ENCODE peak calls at places on chromosome 21, in ten cellular contexts. One of them, this sample, is unnamed.

GRCh38 chr21:45995686-45996179 is 14.2 kb downstream of the COL6A1 start:
- DNase-seq in T follicular helper cell: no peak
- DNase-seq in stimulated activated naive B cell treated with anti-CD40 and anti-IgM and Interleukin-4, amounts not matched to agents 10 μg/mL and 1 μg/mL and 100 μg/mL, for 72 hours: no peak
- DNase-seq in GM06990: no peak
- DNase-seq in CD8-positive, alpha-beta T cell: no peak
- DNase-seq in stimulated activated CD8-positive, alpha-beta memory T cell treated with anti-CD3 and anti-CD28 coated beads, Interleukin-7, amount 100 ng/mL, for 4 hours: no peak
- DNase-seq in HFF-Myc: no peak
- DNase-seq in lung microvascular endothelial cell: no peak
- DNase-seq in Peyer's patch: peak
- DNase-seq in activated CD8-positive, alpha-beta memory T cell treated with anti-CD3 and anti-CD28 coated beads for 4 hours: no peak
- DNase-seq in this sample: peak

GRCh38 chr21:20997633-20998455 is at the start of gene NCAM2:
- DNase-seq in T follicular helper cell: peak
- DNase-seq in stimulated activated naive B cell treated with anti-CD40 and anti-IgM and Interleukin-4, amounts not matched to agents 10 μg/mL and 1 μg/mL and 100 μg/mL, for 72 hours: peak
- DNase-seq in GM06990: peak
- DNase-seq in CD8-positive, alpha-beta T cell: peak
- DNase-seq in stimulated activated CD8-positive, alpha-beta memory T cell treated with anti-CD3 and anti-CD28 coated beads, Interleukin-7, amount 100 ng/mL, for 4 hours: peak
- DNase-seq in HFF-Myc: peak
- DNase-seq in lung microvascular endothelial cell: peak
- DNase-seq in Peyer's patch: no peak
- DNase-seq in activated CD8-positive, alpha-beta memory T cell treated with anti-CD3 and anti-CD28 coated beads for 4 hours: peak
- DNase-seq in this sample: no peak

GRCh38 chr21:43884861-43885370 is 19.9 kb downstream of the AGPAT3 start:
- DNase-seq in T follicular helper cell: no peak
- DNase-seq in stimulated activated naive B cell treated with anti-CD40 and anti-IgM and Interleukin-4, amounts not matched to agents 10 μg/mL and 1 μg/mL and 100 μg/mL, for 72 hours: no peak
- DNase-seq in GM06990: no peak
- DNase-seq in CD8-positive, alpha-beta T cell: no peak
- DNase-seq in stimulated activated CD8-positive, alpha-beta memory T cell treated with anti-CD3 and anti-CD28 coated beads, Interleukin-7, amount 100 ng/mL, for 4 hours: no peak
- DNase-seq in HFF-Myc: no peak
- DNase-seq in lung microvascular endothelial cell: no peak
- DNase-seq in Peyer's patch: no peak
- DNase-seq in activated CD8-positive, alpha-beta memory T cell treated with anti-CD3 and anti-CD28 coated beads for 4 hours: no peak
- DNase-seq in this sample: no peak

GRCh38 chr21:25735895-25736597 is 1.3 kb downstream of the GABPA start:
- DNase-seq in T follicular helper cell: no peak
- DNase-seq in stimulated activated naive B cell treated with anti-CD40 and anti-IgM and Interleukin-4, amounts not matched to agents 10 μg/mL and 1 μg/mL and 100 μg/mL, for 72 hours: no peak
- DNase-seq in GM06990: no peak
- DNase-seq in CD8-positive, alpha-beta T cell: no peak
- DNase-seq in stimulated activated CD8-positive, alpha-beta memory T cell treated with anti-CD3 and anti-CD28 coated beads, Interleukin-7, amount 100 ng/mL, for 4 hours: no peak
- DNase-seq in HFF-Myc: no peak
- DNase-seq in lung microvascular endothelial cell: peak
- DNase-seq in Peyer's patch: no peak
- DNase-seq in activated CD8-positive, alpha-beta memory T cell treated with anti-CD3 and anti-CD28 coated beads for 4 hours: no peak
- DNase-seq in this sample: peak

GRCh38 chr21:29125979-29126378 is 4.5 kb upstream of the MAP3K7CL start:
- DNase-seq in T follicular helper cell: no peak
- DNase-seq in stimulated activated naive B cell treated with anti-CD40 and anti-IgM and Interleukin-4, amounts not matched to agents 10 μg/mL and 1 μg/mL and 100 μg/mL, for 72 hours: no peak
- DNase-seq in GM06990: no peak
- DNase-seq in CD8-positive, alpha-beta T cell: no peak
- DNase-seq in stimulated activated CD8-positive, alpha-beta memory T cell treated with anti-CD3 and anti-CD28 coated beads, Interleukin-7, amount 100 ng/mL, for 4 hours: no peak
- DNase-seq in HFF-Myc: no peak
- DNase-seq in lung microvascular endothelial cell: no peak
- DNase-seq in Peyer's patch: no peak
- DNase-seq in activated CD8-positive, alpha-beta memory T cell treated with anti-CD3 and anti-CD28 coated beads for 4 hours: no peak
- DNase-seq in this sample: no peak

GRCh38 chr21:28228624-28228995 is 764.1 kb downstream of the LTN1 start:
- DNase-seq in T follicular helper cell: no peak
- DNase-seq in stimulated activated naive B cell treated with anti-CD40 and anti-IgM and Interleukin-4, amounts not matched to agents 10 μg/mL and 1 μg/mL and 100 μg/mL, for 72 hours: no peak
- DNase-seq in GM06990: no peak
- DNase-seq in CD8-positive, alpha-beta T cell: no peak
- DNase-seq in stimulated activated CD8-positive, alpha-beta memory T cell treated with anti-CD3 and anti-CD28 coated beads, Interleukin-7, amount 100 ng/mL, for 4 hours: no peak
- DNase-seq in HFF-Myc: no peak
- DNase-seq in lung microvascular endothelial cell: no peak
- DNase-seq in Peyer's patch: no peak
- DNase-seq in activated CD8-positive, alpha-beta memory T cell treated with anti-CD3 and anti-CD28 coated beads for 4 hours: no peak
- DNase-seq in this sample: no peak

GRCh38 chr21:45404726-45405270 is at the start of gene COL18A1:
- DNase-seq in T follicular helper cell: no peak
- DNase-seq in stimulated activated naive B cell treated with anti-CD40 and anti-IgM and Interleukin-4, amounts not matched to agents 10 μg/mL and 1 μg/mL and 100 μg/mL, for 72 hours: no peak
- DNase-seq in GM06990: no peak
- DNase-seq in CD8-positive, alpha-beta T cell: no peak
- DNase-seq in stimulated activated CD8-positive, alpha-beta memory T cell treated with anti-CD3 and anti-CD28 coated beads, Interleukin-7, amount 100 ng/mL, for 4 hours: peak
- DNase-seq in HFF-Myc: no peak
- DNase-seq in lung microvascular endothelial cell: peak
- DNase-seq in Peyer's patch: no peak
- DNase-seq in activated CD8-positive, alpha-beta memory T cell treated with anti-CD3 and anti-CD28 coated beads for 4 hours: no peak
- DNase-seq in this sample: peak

GRCh38 chr21:33019885-33020557 is 5.7 kb upstream of the OLIG2 start:
- DNase-seq in T follicular helper cell: no peak
- DNase-seq in stimulated activated naive B cell treated with anti-CD40 and anti-IgM and Interleukin-4, amounts not matched to agents 10 μg/mL and 1 μg/mL and 100 μg/mL, for 72 hours: no peak
- DNase-seq in GM06990: no peak
- DNase-seq in CD8-positive, alpha-beta T cell: no peak
- DNase-seq in stimulated activated CD8-positive, alpha-beta memory T cell treated with anti-CD3 and anti-CD28 coated beads, Interleukin-7, amount 100 ng/mL, for 4 hours: no peak
- DNase-seq in HFF-Myc: no peak
- DNase-seq in lung microvascular endothelial cell: no peak
- DNase-seq in Peyer's patch: no peak
- DNase-seq in activated CD8-positive, alpha-beta memory T cell treated with anti-CD3 and anti-CD28 coated beads for 4 hours: no peak
- DNase-seq in this sample: no peak

GRCh38 chr21:28798798-28799197 is 193.9 kb downstream of the LTN1 start:
- DNase-seq in T follicular helper cell: no peak
- DNase-seq in stimulated activated naive B cell treated with anti-CD40 and anti-IgM and Interleukin-4, amounts not matched to agents 10 μg/mL and 1 μg/mL and 100 μg/mL, for 72 hours: no peak
- DNase-seq in GM06990: no peak
- DNase-seq in CD8-positive, alpha-beta T cell: no peak
- DNase-seq in stimulated activated CD8-positive, alpha-beta memory T cell treated with anti-CD3 and anti-CD28 coated beads, Interleukin-7, amount 100 ng/mL, for 4 hours: no peak
- DNase-seq in HFF-Myc: no peak
- DNase-seq in lung microvascular endothelial cell: no peak
- DNase-seq in Peyer's patch: no peak
- DNase-seq in activated CD8-positive, alpha-beta memory T cell treated with anti-CD3 and anti-CD28 coated beads for 4 hours: no peak
- DNase-seq in this sample: peak

GRCh38 chr21:45819478-45820170 is 161.9 kb upstream of the COL6A1 start:
- DNase-seq in T follicular helper cell: no peak
- DNase-seq in stimulated activated naive B cell treated with anti-CD40 and anti-IgM and Interleukin-4, amounts not matched to agents 10 μg/mL and 1 μg/mL and 100 μg/mL, for 72 hours: no peak
- DNase-seq in GM06990: peak
- DNase-seq in CD8-positive, alpha-beta T cell: no peak
- DNase-seq in stimulated activated CD8-positive, alpha-beta memory T cell treated with anti-CD3 and anti-CD28 coated beads, Interleukin-7, amount 100 ng/mL, for 4 hours: no peak
- DNase-seq in HFF-Myc: no peak
- DNase-seq in lung microvascular endothelial cell: no peak
- DNase-seq in Peyer's patch: no peak
- DNase-seq in activated CD8-positive, alpha-beta memory T cell treated with anti-CD3 and anti-CD28 coated beads for 4 hours: no peak
- DNase-seq in this sample: peak

GRCh38 chr21:44401386-44402160 is 48.2 kb downstream of the TRPM2 start:
- DNase-seq in T follicular helper cell: no peak
- DNase-seq in stimulated activated naive B cell treated with anti-CD40 and anti-IgM and Interleukin-4, amounts not matched to agents 10 μg/mL and 1 μg/mL and 100 μg/mL, for 72 hours: no peak
- DNase-seq in GM06990: no peak
- DNase-seq in CD8-positive, alpha-beta T cell: no peak
- DNase-seq in stimulated activated CD8-positive, alpha-beta memory T cell treated with anti-CD3 and anti-CD28 coated beads, Interleukin-7, amount 100 ng/mL, for 4 hours: no peak
- DNase-seq in HFF-Myc: no peak
- DNase-seq in lung microvascular endothelial cell: no peak
- DNase-seq in Peyer's patch: no peak
- DNase-seq in activated CD8-positive, alpha-beta memory T cell treated with anti-CD3 and anti-CD28 coated beads for 4 hours: no peak
- DNase-seq in this sample: no peak

GRCh38 chr21:34808569-34809204 is 139.9 kb downstream of the CLIC6 start:
- DNase-seq in T follicular helper cell: no peak
- DNase-seq in stimulated activated naive B cell treated with anti-CD40 and anti-IgM and Interleukin-4, amounts not matched to agents 10 μg/mL and 1 μg/mL and 100 μg/mL, for 72 hours: no peak
- DNase-seq in GM06990: no peak
- DNase-seq in CD8-positive, alpha-beta T cell: no peak
- DNase-seq in stimulated activated CD8-positive, alpha-beta memory T cell treated with anti-CD3 and anti-CD28 coated beads, Interleukin-7, amount 100 ng/mL, for 4 hours: no peak
- DNase-seq in HFF-Myc: peak
- DNase-seq in lung microvascular endothelial cell: peak
- DNase-seq in Peyer's patch: no peak
- DNase-seq in activated CD8-positive, alpha-beta memory T cell treated with anti-CD3 and anti-CD28 coated beads for 4 hours: no peak
- DNase-seq in this sample: peak

GRCh38 chr21:35237287-35237686 is 188.2 kb upstream of the RUNX1 start:
- DNase-seq in T follicular helper cell: no peak
- DNase-seq in stimulated activated naive B cell treated with anti-CD40 and anti-IgM and Interleukin-4, amounts not matched to agents 10 μg/mL and 1 μg/mL and 100 μg/mL, for 72 hours: no peak
- DNase-seq in GM06990: no peak
- DNase-seq in CD8-positive, alpha-beta T cell: no peak
- DNase-seq in stimulated activated CD8-positive, alpha-beta memory T cell treated with anti-CD3 and anti-CD28 coated beads, Interleukin-7, amount 100 ng/mL, for 4 hours: no peak
- DNase-seq in HFF-Myc: no peak
- DNase-seq in lung microvascular endothelial cell: no peak
- DNase-seq in Peyer's patch: no peak
- DNase-seq in activated CD8-positive, alpha-beta memory T cell treated with anti-CD3 and anti-CD28 coated beads for 4 hours: no peak
- DNase-seq in this sample: no peak

GRCh38 chr21:42280356-42281195 is 34.6 kb downstream of the TFF3 start:
- DNase-seq in T follicular helper cell: no peak
- DNase-seq in stimulated activated naive B cell treated with anti-CD40 and anti-IgM and Interleukin-4, amounts not matched to agents 10 μg/mL and 1 μg/mL and 100 μg/mL, for 72 hours: no peak
- DNase-seq in GM06990: no peak
- DNase-seq in CD8-positive, alpha-beta T cell: no peak
- DNase-seq in stimulated activated CD8-positive, alpha-beta memory T cell treated with anti-CD3 and anti-CD28 coated beads, Interleukin-7, amount 100 ng/mL, for 4 hours: no peak
- DNase-seq in HFF-Myc: no peak
- DNase-seq in lung microvascular endothelial cell: no peak
- DNase-seq in Peyer's patch: no peak
- DNase-seq in activated CD8-positive, alpha-beta memory T cell treated with anti-CD3 and anti-CD28 coated beads for 4 hours: no peak
- DNase-seq in this sample: no peak

GRCh38 chr21:27776925-27777553 is 810.2 kb upstream of the ADAMTS5 start:
- DNase-seq in T follicular helper cell: no peak
- DNase-seq in stimulated activated naive B cell treated with anti-CD40 and anti-IgM and Interleukin-4, amounts not matched to agents 10 μg/mL and 1 μg/mL and 100 μg/mL, for 72 hours: no peak
- DNase-seq in GM06990: no peak
- DNase-seq in CD8-positive, alpha-beta T cell: no peak
- DNase-seq in stimulated activated CD8-positive, alpha-beta memory T cell treated with anti-CD3 and anti-CD28 coated beads, Interleukin-7, amount 100 ng/mL, for 4 hours: no peak
- DNase-seq in HFF-Myc: no peak
- DNase-seq in lung microvascular endothelial cell: no peak
- DNase-seq in Peyer's patch: no peak
- DNase-seq in activated CD8-positive, alpha-beta memory T cell treated with anti-CD3 and anti-CD28 coated beads for 4 hours: no peak
- DNase-seq in this sample: peak

This sample was measured in MCF 10A.